ENCODE peak calls at places on chromosomes 5 and 9, in seven cellular contexts. One of them, this sample, is unnamed.
A peak's percentile ranks its signal among the peaks of the same experiment; 100 is the strongest.

GRCh38 chr9:20227166-20227874 is 395.0 kb downstream of the MLLT3 start:
- DNase-seq in cardiac muscle cell: no peak
- DNase-seq in NT2/D1: no peak
- DNase-seq in CD8-positive, alpha-beta T cell: no peak
- DNase-seq in GM06990: no peak
- DNase-seq in choroid plexus epithelial cell: peak; percentile 53
- DNase-seq in GM23248: no peak
- DNase-seq in this sample: no peak

GRCh38 chr5:36066540-36067210 is at the start of gene UGT3A2:
- DNase-seq in cardiac muscle cell: peak; percentile 80
- DNase-seq in NT2/D1: no peak
- DNase-seq in CD8-positive, alpha-beta T cell: no peak
- DNase-seq in GM06990: no peak
- DNase-seq in choroid plexus epithelial cell: no peak
- DNase-seq in GM23248: no peak
- DNase-seq in this sample: no peak

GRCh38 chr9:93191354-93191660 is 7.4 kb downstream of the WNK2 start:
- DNase-seq in cardiac muscle cell: no peak
- DNase-seq in NT2/D1: no peak
- DNase-seq in CD8-positive, alpha-beta T cell: no peak
- DNase-seq in GM06990: no peak
- DNase-seq in choroid plexus epithelial cell: no peak
- DNase-seq in GM23248: no peak
- DNase-seq in this sample: no peak

GRCh38 chr5:82396871-82397514 is 118.8 kb upstream of the RPS23 start:
- DNase-seq in cardiac muscle cell: peak; percentile 39
- DNase-seq in NT2/D1: no peak
- DNase-seq in CD8-positive, alpha-beta T cell: no peak
- DNase-seq in GM06990: no peak
- DNase-seq in choroid plexus epithelial cell: peak; percentile 100
- DNase-seq in GM23248: peak; percentile 99
- DNase-seq in this sample: no peak

GRCh38 chr5:137888875-137889759 is at the start of gene PKD2L2:
- DNase-seq in cardiac muscle cell: peak; percentile 60
- DNase-seq in NT2/D1: peak; percentile 43
- DNase-seq in CD8-positive, alpha-beta T cell: peak; percentile 81
- DNase-seq in GM06990: peak; percentile 97
- DNase-seq in choroid plexus epithelial cell: peak; percentile 95
- DNase-seq in GM23248: peak; percentile 94
- DNase-seq in this sample: peak; percentile 67

GRCh38 chr9:13480688-13481087 is 201.2 kb upstream of the MPDZ start:
- DNase-seq in cardiac muscle cell: no peak
- DNase-seq in NT2/D1: no peak
- DNase-seq in CD8-positive, alpha-beta T cell: no peak
- DNase-seq in GM06990: no peak
- DNase-seq in choroid plexus epithelial cell: no peak
- DNase-seq in GM23248: peak; percentile 70
- DNase-seq in this sample: no peak

GRCh38 chr5:177416334-177416733 is 7.0 kb upstream of the F12 start:
- DNase-seq in cardiac muscle cell: no peak
- DNase-seq in NT2/D1: no peak
- DNase-seq in CD8-positive, alpha-beta T cell: no peak
- DNase-seq in GM06990: no peak
- DNase-seq in choroid plexus epithelial cell: peak; percentile 50
- DNase-seq in GM23248: peak; percentile 80
- DNase-seq in this sample: no peak

GRCh38 chr5:77971965-77972544 is 195.9 kb upstream of the TBCA start:
- DNase-seq in cardiac muscle cell: no peak
- DNase-seq in NT2/D1: no peak
- DNase-seq in CD8-positive, alpha-beta T cell: no peak
- DNase-seq in GM06990: no peak
- DNase-seq in choroid plexus epithelial cell: no peak
- DNase-seq in GM23248: no peak
- DNase-seq in this sample: no peak

GRCh38 chr5:53322257-53322656 is 158.2 kb upstream of the FST start:
- DNase-seq in cardiac muscle cell: no peak
- DNase-seq in NT2/D1: no peak
- DNase-seq in CD8-positive, alpha-beta T cell: no peak
- DNase-seq in GM06990: no peak
- DNase-seq in choroid plexus epithelial cell: peak; percentile 48
- DNase-seq in GM23248: no peak
- DNase-seq in this sample: no peak

GRCh38 chr5:154970759-154971158 is 29.9 kb downstream of the MRPL22 start:
- DNase-seq in cardiac muscle cell: no peak
- DNase-seq in NT2/D1: no peak
- DNase-seq in CD8-positive, alpha-beta T cell: no peak
- DNase-seq in GM06990: no peak
- DNase-seq in choroid plexus epithelial cell: peak; percentile 67
- DNase-seq in GM23248: peak; percentile 45
- DNase-seq in this sample: no peak

GRCh38 chr5:68872088-68872842 is 221.5 kb upstream of the SLC30A5 start:
- DNase-seq in cardiac muscle cell: no peak
- DNase-seq in NT2/D1: no peak
- DNase-seq in CD8-positive, alpha-beta T cell: no peak
- DNase-seq in GM06990: no peak
- DNase-seq in choroid plexus epithelial cell: peak; percentile 2
- DNase-seq in GM23248: no peak
- DNase-seq in this sample: no peak

GRCh38 chr5:24714757-24715156 is 70.0 kb upstream of the CDH10 start:
- DNase-seq in cardiac muscle cell: no peak
- DNase-seq in NT2/D1: no peak
- DNase-seq in CD8-positive, alpha-beta T cell: no peak
- DNase-seq in GM06990: no peak
- DNase-seq in choroid plexus epithelial cell: no peak
- DNase-seq in GM23248: no peak
- DNase-seq in this sample: no peak

GRCh38 chr5:77957516-77957915 is 181.4 kb upstream of the TBCA start:
- DNase-seq in cardiac muscle cell: no peak
- DNase-seq in NT2/D1: no peak
- DNase-seq in CD8-positive, alpha-beta T cell: no peak
- DNase-seq in GM06990: no peak
- DNase-seq in choroid plexus epithelial cell: no peak
- DNase-seq in GM23248: no peak
- DNase-seq in this sample: no peak

GRCh38 chr9:127557466-127557869 is 54.6 kb upstream of the STXBP1 start:
- DNase-seq in cardiac muscle cell: peak; percentile 58
- DNase-seq in NT2/D1: no peak
- DNase-seq in CD8-positive, alpha-beta T cell: peak; percentile 27
- DNase-seq in GM06990: no peak
- DNase-seq in choroid plexus epithelial cell: no peak
- DNase-seq in GM23248: peak; percentile 65
- DNase-seq in this sample: no peak

GRCh38 chr5:45862763-45863162 is 166.6 kb upstream of the HCN1 start:
- DNase-seq in cardiac muscle cell: no peak
- DNase-seq in NT2/D1: no peak
- DNase-seq in CD8-positive, alpha-beta T cell: no peak
- DNase-seq in GM06990: no peak
- DNase-seq in choroid plexus epithelial cell: no peak
- DNase-seq in GM23248: no peak
- DNase-seq in this sample: no peak

GRCh38 chr5:66830636-66831035 is 234.4 kb downstream of the MAST4 start:
- DNase-seq in cardiac muscle cell: no peak
- DNase-seq in NT2/D1: no peak
- DNase-seq in CD8-positive, alpha-beta T cell: no peak
- DNase-seq in GM06990: no peak
- DNase-seq in choroid plexus epithelial cell: no peak
- DNase-seq in GM23248: peak; percentile 37
- DNase-seq in this sample: peak; percentile 32

GRCh38 chr9:4921449-4921848 is 63.6 kb upstream of the JAK2 start:
- DNase-seq in cardiac muscle cell: no peak
- DNase-seq in NT2/D1: no peak
- DNase-seq in CD8-positive, alpha-beta T cell: no peak
- DNase-seq in GM06990: no peak
- DNase-seq in choroid plexus epithelial cell: no peak
- DNase-seq in GM23248: no peak
- DNase-seq in this sample: no peak

GRCh38 chr5:130955041-130955440 is 210.0 kb downstream of the HINT1 start:
- DNase-seq in cardiac muscle cell: no peak
- DNase-seq in NT2/D1: peak; percentile 6
- DNase-seq in CD8-positive, alpha-beta T cell: no peak
- DNase-seq in GM06990: no peak
- DNase-seq in choroid plexus epithelial cell: no peak
- DNase-seq in GM23248: no peak
- DNase-seq in this sample: no peak

DNA sequence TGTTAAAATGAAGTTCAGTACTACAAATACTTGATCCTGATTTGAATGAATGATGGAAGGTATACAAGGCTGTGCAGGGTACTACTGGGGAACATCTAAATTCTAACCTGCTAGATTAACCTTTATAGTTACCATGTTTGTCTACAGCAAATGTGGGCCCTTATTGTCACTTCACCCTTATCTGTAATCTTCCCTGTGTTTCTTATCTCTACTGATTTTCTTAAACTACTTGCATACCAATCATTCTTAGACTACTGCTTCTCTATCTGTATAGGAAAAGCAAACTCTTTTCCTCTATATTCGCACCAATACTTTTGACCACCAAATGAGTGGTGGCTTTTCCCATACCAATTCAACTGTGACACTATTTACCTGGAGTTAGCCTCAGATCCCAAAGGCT is 210.7 kb downstream of the HINT1 start:
- DNase-seq in cardiac muscle cell: no peak
- DNase-seq in NT2/D1: no peak
- DNase-seq in CD8-positive, alpha-beta T cell: no peak
- DNase-seq in GM06990: no peak
- DNase-seq in choroid plexus epithelial cell: no peak
- DNase-seq in GM23248: no peak
- DNase-seq in this sample: no peak
- H3K4me3 ChIP-seq in cardiac muscle cell: no peak overlapping the region
- H3K4me3 ChIP-seq in NT2/D1: no peak overlapping the region
- H3K4me3 ChIP-seq in CD8-positive, alpha-beta T cell: no peak overlapping the region
- H3K4me3 ChIP-seq in GM06990: no peak overlapping the region
- H3K4me3 ChIP-seq in choroid plexus epithelial cell: no peak overlapping the region
- H3K4me3 ChIP-seq in GM23248: no peak overlapping the region
- H3K4me3 ChIP-seq in this sample: no peak overlapping the region

GRCh38 chr5:3058930-3059329 is 307.5 kb upstream of the IRX2 start:
- DNase-seq in cardiac muscle cell: no peak
- DNase-seq in NT2/D1: no peak
- DNase-seq in CD8-positive, alpha-beta T cell: no peak
- DNase-seq in GM06990: no peak
- DNase-seq in choroid plexus epithelial cell: no peak
- DNase-seq in GM23248: no peak
- DNase-seq in this sample: no peak

GRCh38 chr5:3056901-3057300 is 305.4 kb upstream of the IRX2 start:
- DNase-seq in cardiac muscle cell: peak; percentile 30
- DNase-seq in NT2/D1: no peak
- DNase-seq in CD8-positive, alpha-beta T cell: no peak
- DNase-seq in GM06990: no peak
- DNase-seq in choroid plexus epithelial cell: no peak
- DNase-seq in GM23248: no peak
- DNase-seq in this sample: no peak

GRCh38 chr5:3059488-3059887 is 308.0 kb upstream of the IRX2 start:
- DNase-seq in cardiac muscle cell: no peak
- DNase-seq in NT2/D1: no peak
- DNase-seq in CD8-positive, alpha-beta T cell: no peak
- DNase-seq in GM06990: no peak
- DNase-seq in choroid plexus epithelial cell: no peak
- DNase-seq in GM23248: no peak
- DNase-seq in this sample: no peak

DNA sequence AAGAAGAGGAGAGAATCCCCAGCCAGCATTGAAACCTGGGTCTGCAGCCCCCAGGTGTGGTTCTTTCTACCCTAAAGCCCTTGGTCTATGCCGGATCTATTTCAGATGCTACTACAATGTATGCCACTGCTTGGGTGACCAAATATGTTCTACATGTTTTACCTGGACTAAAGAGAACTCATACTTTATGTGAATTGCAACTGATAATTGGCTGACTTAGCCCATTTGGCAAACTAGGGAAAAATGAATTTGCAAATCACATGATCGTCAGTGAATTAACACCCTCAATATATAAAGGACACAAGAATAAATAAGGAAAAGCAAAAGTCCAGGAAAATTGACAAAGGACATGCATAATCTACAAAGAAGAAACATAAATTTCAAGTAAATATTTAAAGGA is 308.8 kb upstream of the IRX2 start:
- DNase-seq in cardiac muscle cell: no peak
- DNase-seq in NT2/D1: no peak
- DNase-seq in CD8-positive, alpha-beta T cell: no peak
- DNase-seq in GM06990: no peak
- DNase-seq in choroid plexus epithelial cell: no peak
- DNase-seq in GM23248: no peak
- DNase-seq in this sample: no peak
- H3K4me3 ChIP-seq in cardiac muscle cell: no peak overlapping the region
- H3K4me3 ChIP-seq in NT2/D1: no peak overlapping the region
- H3K4me3 ChIP-seq in CD8-positive, alpha-beta T cell: no peak overlapping the region
- H3K4me3 ChIP-seq in GM06990: no peak overlapping the region
- H3K4me3 ChIP-seq in choroid plexus epithelial cell: no peak overlapping the region
- H3K4me3 ChIP-seq in GM23248: no peak overlapping the region
- H3K4me3 ChIP-seq in this sample: no peak overlapping the region

GRCh38 chr5:2634399-2635176 is 116.9 kb downstream of the IRX2 start:
- DNase-seq in cardiac muscle cell: no peak
- DNase-seq in NT2/D1: peak; percentile 2
- DNase-seq in CD8-positive, alpha-beta T cell: no peak
- DNase-seq in GM06990: no peak
- DNase-seq in choroid plexus epithelial cell: no peak
- DNase-seq in GM23248: no peak
- DNase-seq in this sample: no peak
- H3K4me3 ChIP-seq in cardiac muscle cell: no peak overlapping the region
- H3K4me3 ChIP-seq in NT2/D1: no peak overlapping the region
- H3K4me3 ChIP-seq in CD8-positive, alpha-beta T cell: no peak overlapping the region
- H3K4me3 ChIP-seq in GM06990: no peak overlapping the region
- H3K4me3 ChIP-seq in choroid plexus epithelial cell: no peak overlapping the region
- H3K4me3 ChIP-seq in GM23248: no peak overlapping the region
- H3K4me3 ChIP-seq in this sample: no peak overlapping the region

DNA sequence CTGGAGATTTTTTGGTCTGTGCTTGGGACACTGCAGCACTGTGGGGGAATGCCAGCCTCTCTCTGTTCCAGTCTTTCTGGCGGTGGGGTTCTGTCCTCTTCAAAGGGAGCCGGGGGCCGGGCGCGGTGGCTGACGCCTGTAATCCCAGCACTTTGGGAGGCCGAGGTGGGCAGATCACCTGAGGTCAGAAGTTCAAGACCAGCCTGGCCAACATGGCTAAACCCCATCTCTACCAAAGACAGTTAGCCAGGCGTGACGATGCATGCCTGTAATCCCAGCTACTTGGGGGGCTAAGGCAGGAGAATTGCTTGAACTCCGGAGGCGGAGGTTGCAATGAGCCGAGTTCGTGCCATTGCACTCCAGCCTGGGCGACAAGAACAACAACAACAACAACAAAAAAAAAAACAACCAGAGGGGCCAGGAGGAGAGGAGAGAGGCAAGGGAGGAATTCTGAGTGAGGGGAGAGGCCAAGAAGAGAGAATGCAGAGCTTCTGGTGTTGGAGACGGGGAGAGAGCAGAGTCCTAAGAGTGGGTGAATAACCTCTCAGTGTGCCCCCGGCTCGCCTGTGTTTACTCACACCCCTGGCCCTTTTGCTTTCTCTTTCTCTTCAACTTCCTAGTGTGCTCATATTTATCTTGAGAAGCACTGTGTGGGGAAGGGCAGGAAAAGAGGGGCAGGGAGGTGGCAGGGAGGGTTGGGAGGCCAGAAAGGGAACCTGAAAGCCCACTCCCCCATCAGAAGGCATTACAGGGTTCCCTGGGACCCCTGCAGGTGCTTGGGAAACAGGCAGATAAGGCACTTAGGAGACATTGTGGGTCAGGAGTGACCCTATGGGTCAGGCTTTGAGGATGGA is 3.2 kb upstream of the SET start:
- DNase-seq in cardiac muscle cell: no peak
- DNase-seq in NT2/D1: no peak
- DNase-seq in CD8-positive, alpha-beta T cell: peak; percentile 51
- DNase-seq in GM06990: no peak
- DNase-seq in choroid plexus epithelial cell: no peak
- DNase-seq in GM23248: no peak
- DNase-seq in this sample: peak; percentile 79
- H3K4me3 ChIP-seq in cardiac muscle cell: no peak overlapping the region
- H3K4me3 ChIP-seq in NT2/D1: peak overlapping the region; percentile 89
- H3K4me3 ChIP-seq in CD8-positive, alpha-beta T cell: peak overlapping the region; percentile 16
- H3K4me3 ChIP-seq in GM06990: peak overlapping the region; percentile 81
- H3K4me3 ChIP-seq in choroid plexus epithelial cell: peak overlapping the region; percentile 22
- H3K4me3 ChIP-seq in GM23248: no peak overlapping the region
- H3K4me3 ChIP-seq in this sample: peak overlapping the region; percentile 92